ENCODE peak calls at places on chromosomes 1 and 21, in six cellular contexts. One of them, this sample, is unnamed. For H3K4me1, the result is how much of the 10 kb centered on the place peaks cover.

GRCh38 chr21:31351438-31351837 is 7.4 kb upstream of the TIAM1 start:
- DNase-seq in endothelial cell of umbilical vein: no peak
- DNase-seq in prostate gland: no peak
- DNase-seq in K562: no peak
- DNase-seq in heart left ventricle: no peak
- DNase-seq in body of pancreas: no peak
- DNase-seq in this sample: no peak

GRCh38 chr1:86965012-86965826 is 50.8 kb downstream of the HS2ST1 start:
- DNase-seq in endothelial cell of umbilical vein: peak
- DNase-seq in prostate gland: no peak
- DNase-seq in K562: peak
- DNase-seq in heart left ventricle: no peak
- DNase-seq in body of pancreas: no peak
- DNase-seq in this sample: no peak

GRCh38 chr1:226248091-226248490 is 24.6 kb downstream of the MIXL1 start:
- DNase-seq in endothelial cell of umbilical vein: no peak
- DNase-seq in prostate gland: no peak
- DNase-seq in K562: no peak
- DNase-seq in heart left ventricle: no peak
- DNase-seq in body of pancreas: no peak
- DNase-seq in this sample: no peak

GRCh38 chr1:26695417-26696190 is at the start of gene ARID1A:
- DNase-seq in endothelial cell of umbilical vein: peak
- DNase-seq in prostate gland: peak
- DNase-seq in K562: peak
- DNase-seq in heart left ventricle: peak
- DNase-seq in body of pancreas: peak
- DNase-seq in this sample: peak

GRCh38 chr1:32665915-32666314 is 14.9 kb downstream of the RBBP4 start:
- DNase-seq in endothelial cell of umbilical vein: no peak
- DNase-seq in prostate gland: no peak
- DNase-seq in K562: no peak
- DNase-seq in heart left ventricle: no peak
- DNase-seq in body of pancreas: no peak
- DNase-seq in this sample: no peak

GRCh38 chr1:234969011-234969441 is 159.6 kb downstream of the TOMM20 start:
- DNase-seq in endothelial cell of umbilical vein: no peak
- DNase-seq in prostate gland: no peak
- DNase-seq in K562: no peak
- DNase-seq in heart left ventricle: no peak
- DNase-seq in body of pancreas: no peak
- DNase-seq in this sample: peak

GRCh38 chr1:210750468-210750867 is 383.5 kb downstream of the KCNH1 start:
- DNase-seq in endothelial cell of umbilical vein: no peak
- DNase-seq in prostate gland: no peak
- DNase-seq in K562: no peak
- DNase-seq in heart left ventricle: no peak
- DNase-seq in body of pancreas: no peak
- DNase-seq in this sample: no peak

GRCh38 chr1:239811211-239811902 is 280.3 kb upstream of the FMN2 start:
- DNase-seq in endothelial cell of umbilical vein: no peak
- DNase-seq in prostate gland: no peak
- DNase-seq in K562: no peak
- DNase-seq in heart left ventricle: no peak
- DNase-seq in body of pancreas: no peak
- DNase-seq in this sample: no peak

GRCh38 chr1:198932351-198932991 is 293.6 kb downstream of the PTPRC start:
- DNase-seq in endothelial cell of umbilical vein: peak
- DNase-seq in prostate gland: no peak
- DNase-seq in K562: no peak
- DNase-seq in heart left ventricle: no peak
- DNase-seq in body of pancreas: no peak
- DNase-seq in this sample: no peak

GRCh38 chr1:35264861-35265260 is 3.6 kb upstream of the ZMYM4 start:
- DNase-seq in endothelial cell of umbilical vein: peak
- DNase-seq in prostate gland: peak
- DNase-seq in K562: no peak
- DNase-seq in heart left ventricle: no peak
- DNase-seq in body of pancreas: peak
- DNase-seq in this sample: no peak

GRCh38 chr1:151403612-151404011 is 4.2 kb downstream of the PSMB4 start:
- DNase-seq in endothelial cell of umbilical vein: no peak
- DNase-seq in prostate gland: no peak
- DNase-seq in K562: no peak
- DNase-seq in heart left ventricle: no peak
- DNase-seq in body of pancreas: no peak
- DNase-seq in this sample: no peak

GRCh38 chr1:234114648-234115307 is 210.3 kb downstream of the SLC35F3 start:
- DNase-seq in endothelial cell of umbilical vein: peak
- DNase-seq in prostate gland: peak
- DNase-seq in K562: peak
- DNase-seq in heart left ventricle: no peak
- DNase-seq in body of pancreas: peak
- DNase-seq in this sample: no peak

GRCh38 chr1:169697769-169698168 is 13.7 kb downstream of the SELL start:
- DNase-seq in endothelial cell of umbilical vein: no peak
- DNase-seq in prostate gland: no peak
- DNase-seq in K562: no peak
- DNase-seq in heart left ventricle: no peak
- DNase-seq in body of pancreas: no peak
- DNase-seq in this sample: no peak
- H3K4me1 ChIP-seq in endothelial cell of umbilical vein: under half
- H3K4me1 ChIP-seq in prostate gland: under half
- H3K4me1 ChIP-seq in K562: under half
- H3K4me1 ChIP-seq in heart left ventricle: under half
- H3K4me1 ChIP-seq in body of pancreas: under half
- H3K4me1 ChIP-seq in this sample: under half

DNA sequence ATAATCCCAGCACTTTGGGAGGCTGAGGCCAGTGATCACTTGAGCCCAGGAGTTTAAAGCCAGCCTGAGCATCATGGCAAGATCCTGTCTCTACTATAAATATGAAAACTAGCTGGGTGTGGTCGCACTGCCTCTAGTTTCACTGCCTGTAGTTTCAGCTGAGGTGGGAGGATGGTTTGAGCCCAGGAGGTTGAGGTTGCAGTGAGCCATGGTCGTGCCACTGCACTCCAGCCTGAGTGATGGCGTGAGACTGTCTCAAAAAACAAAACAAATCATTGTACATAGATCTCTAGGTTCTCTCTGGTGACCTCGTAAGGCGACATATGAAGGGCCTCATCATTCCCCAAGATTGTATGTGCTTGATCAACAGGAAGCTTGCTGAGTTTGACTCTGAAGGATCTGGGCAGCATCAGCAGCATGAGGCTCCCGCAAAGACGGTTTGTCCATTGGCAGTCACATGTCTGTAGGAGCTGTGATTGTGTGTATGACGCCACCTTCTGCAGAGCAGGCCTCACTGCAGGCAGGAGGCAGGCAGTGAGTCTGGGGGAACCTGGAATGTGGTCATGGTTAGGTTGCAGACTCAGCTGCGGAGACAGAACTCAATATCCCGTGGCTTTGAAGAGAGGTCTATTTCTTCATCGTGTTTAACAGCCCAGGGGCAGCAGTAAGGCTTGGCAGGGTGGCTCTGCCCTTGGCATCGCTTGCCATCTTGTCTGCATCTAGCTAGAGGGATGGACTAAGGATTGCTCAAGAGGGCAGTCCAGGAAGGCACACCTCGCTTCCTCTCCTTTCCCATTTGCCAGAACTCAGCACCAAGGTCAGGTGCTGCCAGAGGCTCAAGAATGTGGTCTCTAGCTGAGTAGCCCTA is 13.9 kb downstream of the ATP5PO start:
- DNase-seq in endothelial cell of umbilical vein: peak
- DNase-seq in prostate gland: peak
- DNase-seq in K562: peak
- DNase-seq in heart left ventricle: peak
- DNase-seq in body of pancreas: no peak
- DNase-seq in this sample: peak
- TF ChIP-seq POLR2A in endothelial cell of umbilical vein: no peak
- TF ChIP-seq POLR2A in prostate gland: no peak
- TF ChIP-seq POLR2A in K562: peak
- TF ChIP-seq POLR2A in heart left ventricle: no peak
- TF ChIP-seq POLR2A in body of pancreas: no peak
- TF ChIP-seq POLR2A in this sample: no peak

DNA sequence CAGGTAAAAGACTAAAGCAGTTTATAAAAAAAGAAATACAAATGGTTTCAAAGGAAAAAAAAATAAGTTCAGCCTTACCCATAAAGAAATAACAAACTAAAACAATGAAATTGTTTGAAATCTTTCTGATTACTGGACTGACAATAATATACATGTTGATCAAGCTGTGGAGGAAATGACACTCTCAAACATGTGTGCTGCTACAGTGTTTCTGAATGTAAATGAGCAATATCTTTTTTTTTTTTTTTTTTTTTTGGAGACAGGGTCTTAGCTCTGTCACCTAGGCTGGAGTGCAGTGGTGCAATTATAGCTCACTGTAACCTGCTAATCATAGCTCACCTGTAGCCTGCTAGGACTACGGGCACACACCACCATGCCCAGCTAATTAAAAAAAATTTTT is 6.5 kb downstream of the EPS15 start:
- DNase-seq in endothelial cell of umbilical vein: peak
- DNase-seq in prostate gland: no peak
- DNase-seq in K562: no peak
- DNase-seq in heart left ventricle: no peak
- DNase-seq in body of pancreas: no peak
- DNase-seq in this sample: no peak
- H3K4me1 ChIP-seq in endothelial cell of umbilical vein: under half
- H3K4me1 ChIP-seq in prostate gland: under half
- H3K4me1 ChIP-seq in K562: under half
- H3K4me1 ChIP-seq in heart left ventricle: half or more
- H3K4me1 ChIP-seq in body of pancreas: half or more
- H3K4me1 ChIP-seq in this sample: under half

GRCh38 chr1:109099871-109100757 is 9.6 kb downstream of the TMEM167B start:
- DNase-seq in endothelial cell of umbilical vein: peak
- DNase-seq in prostate gland: peak
- DNase-seq in K562: peak
- DNase-seq in heart left ventricle: peak
- DNase-seq in body of pancreas: peak
- DNase-seq in this sample: peak
- TF ChIP-seq POLR2A in endothelial cell of umbilical vein: peak
- TF ChIP-seq POLR2A in prostate gland: peak
- TF ChIP-seq POLR2A in K562: peak
- TF ChIP-seq POLR2A in heart left ventricle: peak
- TF ChIP-seq POLR2A in body of pancreas: peak
- TF ChIP-seq POLR2A in this sample: peak

GRCh38 chr1:41863683-41864082 is 55.0 kb downstream of the HIVEP3 start:
- DNase-seq in endothelial cell of umbilical vein: no peak
- DNase-seq in prostate gland: no peak
- DNase-seq in K562: no peak
- DNase-seq in heart left ventricle: no peak
- DNase-seq in body of pancreas: no peak
- DNase-seq in this sample: no peak

GRCh38 chr1:41862411-41863221 is 56.1 kb downstream of the HIVEP3 start:
- DNase-seq in endothelial cell of umbilical vein: peak
- DNase-seq in prostate gland: no peak
- DNase-seq in K562: peak
- DNase-seq in heart left ventricle: no peak
- DNase-seq in body of pancreas: no peak
- DNase-seq in this sample: no peak

GRCh38 chr1:41868241-41868953 is 50.3 kb downstream of the HIVEP3 start:
- DNase-seq in endothelial cell of umbilical vein: no peak
- DNase-seq in prostate gland: no peak
- DNase-seq in K562: no peak
- DNase-seq in heart left ventricle: no peak
- DNase-seq in body of pancreas: no peak
- DNase-seq in this sample: no peak

GRCh38 chr1:41864471-41865040 is 54.2 kb downstream of the HIVEP3 start:
- DNase-seq in endothelial cell of umbilical vein: no peak
- DNase-seq in prostate gland: no peak
- DNase-seq in K562: no peak
- DNase-seq in heart left ventricle: no peak
- DNase-seq in body of pancreas: no peak
- DNase-seq in this sample: no peak

GRCh38 chr1:41866285-41866684 is 52.4 kb downstream of the HIVEP3 start:
- DNase-seq in endothelial cell of umbilical vein: no peak
- DNase-seq in prostate gland: no peak
- DNase-seq in K562: no peak
- DNase-seq in heart left ventricle: no peak
- DNase-seq in body of pancreas: no peak
- DNase-seq in this sample: no peak
- H3K4me1 ChIP-seq in endothelial cell of umbilical vein: under half
- H3K4me1 ChIP-seq in prostate gland: under half
- H3K4me1 ChIP-seq in K562: under half
- H3K4me1 ChIP-seq in heart left ventricle: under half
- H3K4me1 ChIP-seq in body of pancreas: under half
- H3K4me1 ChIP-seq in this sample: under half

GRCh38 chr1:201422436-201423030 is 1.0 kb upstream of the TNNI1 start:
- DNase-seq in endothelial cell of umbilical vein: no peak
- DNase-seq in prostate gland: no peak
- DNase-seq in K562: no peak
- DNase-seq in heart left ventricle: no peak
- DNase-seq in body of pancreas: no peak
- DNase-seq in this sample: no peak
- TF ChIP-seq POLR2A in endothelial cell of umbilical vein: no peak
- TF ChIP-seq POLR2A in prostate gland: no peak
- TF ChIP-seq POLR2A in K562: no peak
- TF ChIP-seq POLR2A in heart left ventricle: no peak
- TF ChIP-seq POLR2A in body of pancreas: no peak
- TF ChIP-seq POLR2A in this sample: no peak

DNA sequence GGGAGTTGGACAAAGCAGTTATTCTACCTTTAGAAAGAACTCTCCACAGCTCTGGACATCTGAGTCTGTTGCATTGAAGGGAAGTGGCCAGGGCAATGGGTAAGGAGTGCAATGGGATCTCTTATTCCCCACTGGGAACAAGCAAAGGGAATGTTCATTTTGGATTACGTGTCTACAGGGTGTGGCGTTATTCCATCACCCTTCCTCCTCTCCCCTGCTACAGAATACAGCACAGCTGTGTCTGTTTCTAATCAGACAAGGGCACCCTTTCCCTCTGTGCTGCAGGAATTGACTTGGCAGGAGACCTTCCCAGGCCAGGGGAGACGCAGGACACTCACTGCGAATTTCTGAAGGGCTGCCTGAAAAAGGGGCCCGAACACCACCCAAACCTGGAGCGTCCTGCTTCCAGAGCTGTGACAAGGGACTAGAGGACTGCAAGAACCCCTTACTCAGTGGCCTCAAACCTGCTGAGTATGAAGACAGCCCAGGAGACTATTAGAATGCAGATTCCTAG is 163.6 kb upstream of the RAB4A start:
- DNase-seq in endothelial cell of umbilical vein: no peak
- DNase-seq in prostate gland: no peak
- DNase-seq in K562: no peak
- DNase-seq in heart left ventricle: no peak
- DNase-seq in body of pancreas: no peak
- DNase-seq in this sample: peak
- H3K4me1 ChIP-seq in endothelial cell of umbilical vein: under half
- H3K4me1 ChIP-seq in prostate gland: under half
- H3K4me1 ChIP-seq in K562: under half
- H3K4me1 ChIP-seq in heart left ventricle: under half
- H3K4me1 ChIP-seq in body of pancreas: half or more
- H3K4me1 ChIP-seq in this sample: under half

This sample was measured in Peyer's patch.